ENCODE peak calls at places on chromosomes 16 and 17, in five cellular contexts. One of them, this sample, is unnamed.

GRCh38 chr17:82632461-82632860 is 15.8 kb downstream of the WDR45B start:
- DNase-seq in testis: no peak
- DNase-seq in left lung: no peak
- DNase-seq in coronary artery: no peak
- DNase-seq in pancreas: peak
- DNase-seq in this sample: no peak

GRCh38 chr17:56313201-56313600 is 159.9 kb downstream of the ANKFN1 start:
- DNase-seq in testis: no peak
- DNase-seq in left lung: no peak
- DNase-seq in coronary artery: no peak
- DNase-seq in pancreas: no peak
- DNase-seq in this sample: no peak

GRCh38 chr17:62847426-62847825 is 39.3 kb upstream of the MARCHF10 start:
- DNase-seq in testis: no peak
- DNase-seq in left lung: no peak
- DNase-seq in coronary artery: peak
- DNase-seq in pancreas: no peak
- DNase-seq in this sample: no peak

GRCh38 chr16:8620535-8620934 is 963 bp upstream of the METTL22 start:
- DNase-seq in testis: no peak
- DNase-seq in left lung: no peak
- DNase-seq in coronary artery: no peak
- DNase-seq in pancreas: no peak
- DNase-seq in this sample: no peak

GRCh38 chr17:67027031-67027628 is 17.2 kb upstream of the CACNG1 start:
- DNase-seq in testis: no peak
- DNase-seq in left lung: no peak
- DNase-seq in coronary artery: no peak
- DNase-seq in pancreas: no peak
- DNase-seq in this sample: no peak

GRCh38 chr17:80277751-80278671 is 17.4 kb downstream of the RNF213 start:
- DNase-seq in testis: no peak
- DNase-seq in left lung: no peak
- DNase-seq in coronary artery: no peak
- DNase-seq in pancreas: no peak
- DNase-seq in this sample: peak

GRCh38 chr16:4699030-4699556 is 5.7 kb downstream of the NUDT16L1 start:
- DNase-seq in testis: no peak
- DNase-seq in left lung: no peak
- DNase-seq in coronary artery: no peak
- DNase-seq in pancreas: peak
- DNase-seq in this sample: no peak

GRCh38 chr17:45660474-45660873 is 123.6 kb upstream of the CRHR1 start:
- DNase-seq in testis: no peak
- DNase-seq in left lung: no peak
- DNase-seq in coronary artery: no peak
- DNase-seq in pancreas: no peak
- DNase-seq in this sample: no peak

GRCh38 chr17:9331512-9332163 is 244.0 kb downstream of the STX8 start:
- DNase-seq in testis: no peak
- DNase-seq in left lung: no peak
- DNase-seq in coronary artery: no peak
- DNase-seq in pancreas: no peak
- DNase-seq in this sample: no peak

GRCh38 chr16:78729687-78730086 is 630.2 kb downstream of the WWOX start:
- DNase-seq in testis: no peak
- DNase-seq in left lung: no peak
- DNase-seq in coronary artery: no peak
- DNase-seq in pancreas: no peak
- DNase-seq in this sample: no peak

GRCh38 chr16:85068746-85069145 is 41.2 kb downstream of the KIAA0513 start:
- DNase-seq in testis: no peak
- DNase-seq in left lung: no peak
- DNase-seq in coronary artery: no peak
- DNase-seq in pancreas: no peak
- DNase-seq in this sample: no peak

GRCh38 chr16:58409316-58409973 is 17.2 kb downstream of the GINS3 start:
- DNase-seq in testis: peak
- DNase-seq in left lung: no peak
- DNase-seq in coronary artery: no peak
- DNase-seq in pancreas: no peak
- DNase-seq in this sample: no peak

GRCh38 chr17:60641810-60642220 is 35.8 kb upstream of the BCAS3 start:
- DNase-seq in testis: peak
- DNase-seq in left lung: peak
- DNase-seq in coronary artery: no peak
- DNase-seq in pancreas: no peak
- DNase-seq in this sample: peak

GRCh38 chr17:71423871-71424546 is 696.8 kb upstream of the SOX9 start:
- DNase-seq in testis: no peak
- DNase-seq in left lung: no peak
- DNase-seq in coronary artery: no peak
- DNase-seq in pancreas: no peak
- DNase-seq in this sample: no peak

GRCh38 chr16:78738557-78738956 is 639.1 kb downstream of the WWOX start:
- DNase-seq in testis: no peak
- DNase-seq in left lung: no peak
- DNase-seq in coronary artery: no peak
- DNase-seq in pancreas: no peak
- DNase-seq in this sample: no peak

GRCh38 chr17:1488826-1489275 is 3.6 kb downstream of the MYO1C start:
- DNase-seq in testis: no peak
- DNase-seq in left lung: no peak
- DNase-seq in coronary artery: no peak
- DNase-seq in pancreas: no peak
- DNase-seq in this sample: no peak
- H3K4me3 ChIP-seq in testis: peak
- H3K4me3 ChIP-seq in left lung: peak
- H3K4me3 ChIP-seq in coronary artery: peak
- H3K4me3 ChIP-seq in pancreas: peak
- H3K4me3 ChIP-seq in this sample: no peak

GRCh38 chr17:76451480-76451879 is 1.5 kb downstream of the UBE2O start:
- DNase-seq in testis: no peak
- DNase-seq in left lung: no peak
- DNase-seq in coronary artery: no peak
- DNase-seq in pancreas: no peak
- DNase-seq in this sample: no peak
- H3K4me3 ChIP-seq in testis: no peak
- H3K4me3 ChIP-seq in left lung: peak
- H3K4me3 ChIP-seq in coronary artery: peak
- H3K4me3 ChIP-seq in pancreas: peak
- H3K4me3 ChIP-seq in this sample: peak

GRCh38 chr17:19975601-19976000 is 2.0 kb downstream of the AKAP10 start:
- DNase-seq in testis: no peak
- DNase-seq in left lung: no peak
- DNase-seq in coronary artery: no peak
- DNase-seq in pancreas: no peak
- DNase-seq in this sample: no peak
- H3K4me3 ChIP-seq in testis: no peak
- H3K4me3 ChIP-seq in left lung: peak
- H3K4me3 ChIP-seq in coronary artery: no peak
- H3K4me3 ChIP-seq in pancreas: no peak
- H3K4me3 ChIP-seq in this sample: no peak

DNA sequence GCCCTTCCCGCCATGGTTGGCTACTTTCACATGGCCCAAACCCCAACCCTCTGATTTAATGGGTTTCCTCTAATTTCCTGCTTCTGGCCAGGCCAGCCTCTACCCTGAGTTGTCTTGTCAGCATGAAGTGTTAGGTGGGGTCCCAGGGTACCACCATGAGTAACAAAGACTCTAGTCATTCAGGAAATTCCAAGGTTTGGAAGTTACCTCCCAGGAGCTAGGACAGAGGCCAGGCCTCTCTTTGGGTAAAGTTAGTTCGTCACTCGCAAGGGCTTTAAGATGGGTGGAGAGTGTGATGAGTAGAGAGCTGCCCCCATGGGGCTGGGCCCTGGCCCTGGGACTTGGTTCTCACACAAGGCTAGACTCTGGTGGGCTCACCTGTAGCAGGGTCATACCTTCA is 54.6 kb downstream of the PLD6 start:
- DNase-seq in testis: no peak
- DNase-seq in left lung: no peak
- DNase-seq in coronary artery: no peak
- DNase-seq in pancreas: no peak
- DNase-seq in this sample: no peak
- H3K4me3 ChIP-seq in testis: no peak
- H3K4me3 ChIP-seq in left lung: no peak
- H3K4me3 ChIP-seq in coronary artery: no peak
- H3K4me3 ChIP-seq in pancreas: no peak
- H3K4me3 ChIP-seq in this sample: no peak

GRCh38 chr17:41813699-41814124 is 908 bp downstream of the FKBP10 start:
- DNase-seq in testis: no peak
- DNase-seq in left lung: no peak
- DNase-seq in coronary artery: no peak
- DNase-seq in pancreas: no peak
- DNase-seq in this sample: no peak

GRCh38 chr17:41812176-41813038 is at the start of gene FKBP10:
- DNase-seq in testis: peak
- DNase-seq in left lung: peak
- DNase-seq in coronary artery: no peak
- DNase-seq in pancreas: no peak
- DNase-seq in this sample: peak

GRCh38 chr17:41814195-41814594 is 1.4 kb downstream of the FKBP10 start:
- DNase-seq in testis: no peak
- DNase-seq in left lung: no peak
- DNase-seq in coronary artery: no peak
- DNase-seq in pancreas: no peak
- DNase-seq in this sample: no peak

GRCh38 chr17:41811549-41812175 is at the start of gene P3H4:
- DNase-seq in testis: peak
- DNase-seq in left lung: peak
- DNase-seq in coronary artery: peak
- DNase-seq in pancreas: peak
- DNase-seq in this sample: peak

GRCh38 chr17:41813039-41813680 is 356 bp downstream of the FKBP10 start:
- DNase-seq in testis: no peak
- DNase-seq in left lung: no peak
- DNase-seq in coronary artery: no peak
- DNase-seq in pancreas: no peak
- DNase-seq in this sample: no peak
- H3K4me3 ChIP-seq in testis: peak
- H3K4me3 ChIP-seq in left lung: peak
- H3K4me3 ChIP-seq in coronary artery: peak
- H3K4me3 ChIP-seq in pancreas: peak
- H3K4me3 ChIP-seq in this sample: peak

GRCh38 chr16:89534147-89534788 is 26.1 kb downstream of the SPG7 start:
- DNase-seq in testis: no peak
- DNase-seq in left lung: peak
- DNase-seq in coronary artery: no peak
- DNase-seq in pancreas: no peak
- DNase-seq in this sample: no peak
- H3K4me3 ChIP-seq in testis: no peak
- H3K4me3 ChIP-seq in left lung: no peak
- H3K4me3 ChIP-seq in coronary artery: no peak
- H3K4me3 ChIP-seq in pancreas: no peak
- H3K4me3 ChIP-seq in this sample: no peak

DNA sequence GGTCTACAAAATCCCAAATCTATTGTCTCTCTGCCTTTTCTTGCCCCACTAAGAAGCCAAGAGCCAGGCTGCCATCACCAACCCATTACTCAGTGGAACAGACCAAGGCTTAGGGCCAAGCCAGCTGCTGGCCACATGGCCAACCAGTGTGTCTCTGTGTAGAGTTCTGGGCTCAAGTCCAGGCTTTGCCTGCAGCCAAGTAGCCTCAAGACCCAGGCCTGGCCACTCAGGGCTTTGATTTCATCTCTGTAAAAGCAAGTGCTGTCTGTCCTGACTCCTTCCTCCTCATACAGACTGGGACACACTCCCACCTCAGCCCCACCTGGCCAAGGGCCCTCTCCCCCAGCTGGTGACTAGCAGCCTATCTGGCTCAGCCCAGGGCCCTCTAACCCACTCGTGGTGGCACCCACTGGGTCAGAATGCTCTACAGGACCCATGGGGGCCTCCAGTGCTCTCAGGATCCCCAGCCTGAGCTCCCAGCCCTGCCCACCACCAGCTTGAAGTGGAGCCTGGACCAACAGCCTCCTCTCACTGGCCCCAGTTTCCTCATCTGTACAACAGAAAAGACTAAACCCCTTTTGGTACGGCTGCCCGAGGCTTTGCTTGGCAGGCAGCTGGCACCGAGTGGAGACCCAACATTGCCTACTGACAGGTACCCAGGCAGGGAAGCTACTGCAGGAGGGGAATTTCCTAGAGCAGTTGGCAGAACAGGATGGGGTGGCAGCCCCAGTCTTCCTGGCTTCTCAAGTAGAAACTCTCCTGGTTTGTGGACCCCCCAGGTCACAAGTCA is 14.4 kb downstream of the SREBF1 start:
- DNase-seq in testis: peak
- DNase-seq in left lung: peak
- DNase-seq in coronary artery: no peak
- DNase-seq in pancreas: peak
- DNase-seq in this sample: peak
- H3K4me3 ChIP-seq in testis: peak
- H3K4me3 ChIP-seq in left lung: peak
- H3K4me3 ChIP-seq in coronary artery: peak
- H3K4me3 ChIP-seq in pancreas: peak
- H3K4me3 ChIP-seq in this sample: peak

GRCh38 chr16:51710186-51710585 is 559.1 kb upstream of the SALL1 start:
- DNase-seq in testis: no peak
- DNase-seq in left lung: no peak
- DNase-seq in coronary artery: no peak
- DNase-seq in pancreas: no peak
- DNase-seq in this sample: no peak

GRCh38 chr16:51701025-51701424 is 550.0 kb upstream of the SALL1 start:
- DNase-seq in testis: no peak
- DNase-seq in left lung: no peak
- DNase-seq in coronary artery: no peak
- DNase-seq in pancreas: no peak
- DNase-seq in this sample: no peak

GRCh38 chr16:51708861-51709260 is 557.8 kb upstream of the SALL1 start:
- DNase-seq in testis: no peak
- DNase-seq in left lung: no peak
- DNase-seq in coronary artery: no peak
- DNase-seq in pancreas: no peak
- DNase-seq in this sample: no peak

GRCh38 chr16:51707666-51708065 is 556.6 kb upstream of the SALL1 start:
- DNase-seq in testis: no peak
- DNase-seq in left lung: no peak
- DNase-seq in coronary artery: no peak
- DNase-seq in pancreas: no peak
- DNase-seq in this sample: no peak

DNA sequence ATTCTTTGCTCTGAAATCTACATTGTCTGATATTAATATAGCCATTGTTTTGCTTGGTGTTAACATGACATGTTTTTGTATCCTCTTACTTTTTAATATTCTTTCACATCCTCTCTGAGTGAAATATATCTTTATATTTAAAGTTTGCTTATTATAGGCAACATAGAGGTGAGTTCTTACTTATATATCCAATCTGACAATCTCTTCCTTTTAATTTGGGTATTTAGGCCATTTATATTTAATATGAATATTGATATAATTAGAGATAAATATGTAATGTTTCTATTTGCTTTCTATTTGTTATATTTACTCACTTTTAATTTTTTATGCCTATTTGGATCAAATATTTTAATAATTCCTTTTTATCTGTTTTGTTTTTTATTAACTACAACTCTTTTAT is 554.1 kb upstream of the SALL1 start:
- DNase-seq in testis: no peak
- DNase-seq in left lung: no peak
- DNase-seq in coronary artery: no peak
- DNase-seq in pancreas: no peak
- DNase-seq in this sample: no peak
- H3K4me3 ChIP-seq in testis: no peak
- H3K4me3 ChIP-seq in left lung: no peak
- H3K4me3 ChIP-seq in coronary artery: no peak
- H3K4me3 ChIP-seq in pancreas: no peak
- H3K4me3 ChIP-seq in this sample: no peak

This sample was measured in dorsolateral prefrontal cortex.